ENCODE peak calls at places on chromosomes 2 and 18, in six cellular contexts. P is H1, L is HCT116, G is K562, J is SK-N-SH, K is HepG2. I is an unnamed sample.

GRCh38 chr2:43024515-43024962 is 201.9 kb downstream of the ZFP36L2 start:
- DNase-seq in P (peak), L (peak), G (peak), J (peak), K (no peak), I (peak)

GRCh38 chr18:75160315-75160714 is 48.6 kb downstream of the PTGR3 start:
- DNase-seq in P (no peak), L (no peak), G (no peak), J (no peak), K (no peak), I (no peak)

GRCh38 chr2:128365217-128365905 is 46.7 kb upstream of the HS6ST1 start:
- DNase-seq in P (no peak), L (no peak), G (no peak), J (no peak), K (no peak), I (no peak)

GRCh38 chr2:204234879-204235278 is 298.3 kb downstream of the ICOS start:
- DNase-seq in P (no peak), L (no peak), G (no peak), J (no peak), K (no peak), I (no peak)

GRCh38 chr2:175619591-175619990 is 382.5 kb downstream of the LNPK start:
- DNase-seq in P (no peak), L (no peak), G (no peak), J (no peak), K (peak), I (no peak)

GRCh38 chr2:191917967-191918651 is 71.2 kb upstream of the CAVIN2 start:
- DNase-seq in P (no peak), L (no peak), G (no peak), J (peak), K (no peak), I (no peak)

GRCh38 chr2:33363599-33364300 is 112.7 kb upstream of the RASGRP3 start:
- DNase-seq in P (no peak), L (no peak), G (no peak), J (no peak), K (no peak), I (no peak)

GRCh38 chr18:76980663-76981387 is 151.8 kb downstream of the MBP start:
- DNase-seq in P (peak), L (no peak), G (no peak), J (no peak), K (no peak), I (no peak)

GRCh38 chr2:6554403-6554802 is 311.3 kb downstream of the CMPK2 start:
- DNase-seq in P (no peak), L (no peak), G (no peak), J (no peak), K (no peak), I (no peak)

GRCh38 chr2:2805263-2805662 is 474.2 kb upstream of the MYT1L start:
- DNase-seq in P (no peak), L (no peak), G (no peak), J (no peak), K (no peak), I (no peak)

GRCh38 chr18:25896178-25896780 is 194.1 kb downstream of the SS18 start:
- DNase-seq in P (no peak), L (peak), G (peak), J (peak), K (peak), I (peak)

GRCh38 chr2:218065239-218066006 is 3.6 kb upstream of the RUFY4 start:
- DNase-seq in P (no peak), L (no peak), G (no peak), J (no peak), K (no peak), I (no peak)

GRCh38 chr18:80252136-80252535 is 4.8 kb upstream of the PARD6G start:
- DNase-seq in P (no peak), L (no peak), G (no peak), J (no peak), K (no peak), I (no peak)

GRCh38 chr2:219362524-219363164 is 25.1 kb downstream of the DNPEP start:
- DNase-seq in P (no peak), L (no peak), G (peak), J (no peak), K (no peak), I (no peak)

GRCh38 chr2:109128048-109128465 is 948 bp upstream of the SH3RF3 start:
- DNase-seq in P (peak), L (peak), G (peak), J (peak), K (peak), I (peak)

GRCh38 chr2:96530144-96530430 is 6.5 kb upstream of the ARID5A start:
- DNase-seq in P (no peak), L (no peak), G (no peak), J (no peak), K (no peak), I (no peak)

GRCh38 chr2:106193491-106193976 is 567 bp downstream of the UXS1 start:
- DNase-seq in P (peak), L (no peak), G (peak), J (peak), K (peak), I (no peak)

GRCh38 chr2:156338578-156338977 is 6.1 kb upstream of the NR4A2 start:
- DNase-seq in P (no peak), L (no peak), G (peak), J (no peak), K (no peak), I (no peak)

GRCh38 chr18:73766915-73767314 is 380.7 kb downstream of the FBXO15 start:
- DNase-seq in P (no peak), L (no peak), G (no peak), J (no peak), K (no peak), I (no peak)

GRCh38 chr18:62521082-62521481 is 1.7 kb upstream of the ZCCHC2 start:
- DNase-seq in P (no peak), L (no peak), G (no peak), J (no peak), K (no peak), I (no peak)
- TF ChIP-seq JUND in P (no peak), L (no peak), G (no peak), J (no peak), K (no peak), I (no peak)

DNA sequence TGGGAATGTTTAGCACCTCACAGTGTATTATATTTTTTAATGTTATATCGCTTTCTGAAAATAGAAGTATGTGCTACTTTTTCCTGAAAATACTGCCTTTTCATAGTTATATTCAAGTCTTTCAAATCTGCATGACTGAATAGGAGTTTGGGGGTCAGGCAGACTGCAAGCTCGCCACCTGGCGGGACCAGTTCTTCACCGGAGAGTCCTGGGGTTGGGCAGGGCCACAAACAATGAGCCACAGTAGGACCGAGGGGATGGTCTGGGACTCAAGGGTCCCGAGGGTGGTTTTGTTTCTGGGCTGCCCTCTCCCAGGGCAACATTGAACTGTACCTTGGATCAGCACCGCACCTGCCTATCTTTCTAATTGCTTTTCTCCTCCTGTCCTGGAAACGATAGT is 70.6 kb downstream of the VWA3B start:
- DNase-seq in P (peak), L (no peak), G (peak), J (no peak), K (no peak), I (no peak)
- TF ChIP-seq JUND in P (no peak), L (no peak), G (no peak), J (no peak), K (no peak), I (no peak)

DNA sequence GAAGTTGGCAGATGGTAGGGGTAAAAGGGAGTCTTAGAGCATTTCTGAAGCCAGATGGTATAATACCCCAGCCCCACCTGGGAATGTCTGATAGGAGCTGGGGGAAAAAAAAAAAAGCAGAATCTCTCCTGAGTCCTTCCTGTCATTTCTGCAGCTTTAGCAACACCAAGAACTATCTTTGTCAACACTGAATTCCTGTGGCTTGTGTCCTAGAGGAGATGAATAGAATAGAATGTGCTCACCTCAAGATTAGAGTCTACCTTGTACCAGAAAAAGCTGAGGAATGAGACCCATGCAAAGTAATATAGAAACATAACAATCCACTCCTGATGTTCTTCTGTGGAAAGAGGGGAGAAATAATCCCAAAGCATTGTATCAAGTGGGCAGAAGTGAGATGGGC is 102.0 kb downstream of the XRCC5 start:
- DNase-seq in P (no peak), L (no peak), G (no peak), J (no peak), K (no peak), I (no peak)
- TF ChIP-seq JUND in P (no peak), L (no peak), G (no peak), J (no peak), K (no peak), I (no peak)

DNA sequence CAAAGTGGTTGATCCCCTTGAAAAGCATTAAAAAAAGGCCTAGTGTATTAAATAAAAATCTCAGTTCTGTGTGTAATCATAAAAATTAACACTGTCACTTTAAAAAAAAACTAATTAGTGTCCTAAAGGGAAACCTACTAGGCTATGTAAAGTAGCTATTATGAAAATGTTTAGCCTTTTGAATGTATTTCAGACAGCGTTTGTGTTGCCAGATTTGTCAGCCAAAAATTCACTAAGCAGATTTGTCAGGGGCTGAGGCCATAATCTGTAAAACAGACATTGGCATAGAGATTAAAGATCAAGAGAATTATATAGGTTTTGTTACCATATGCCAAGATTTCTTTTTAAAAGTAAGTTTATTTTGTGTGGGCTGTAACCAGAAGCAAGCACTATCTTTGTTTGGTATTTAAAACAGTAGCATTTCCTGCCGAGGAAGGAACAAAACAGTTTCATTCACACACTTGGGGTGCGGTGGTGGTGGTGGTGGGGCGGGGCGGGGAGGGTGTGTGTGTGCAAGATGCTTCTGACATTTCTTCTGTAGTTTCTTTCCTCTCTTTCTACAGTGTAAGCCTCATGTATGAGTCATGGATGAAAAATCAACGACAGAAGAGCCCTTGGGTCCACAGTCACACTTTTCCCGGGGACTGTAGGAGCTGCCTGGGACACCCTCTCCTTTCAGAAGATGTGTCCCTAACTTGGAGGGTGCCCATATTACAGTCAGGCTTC is 328.5 kb upstream of the FANCL start:
- DNase-seq in P (no peak), L (no peak), G (no peak), J (no peak), K (no peak), I (no peak)
- TF ChIP-seq JUND in P (no peak), L (no peak), G (peak), J (no peak), K (no peak), I (no peak)

DNA sequence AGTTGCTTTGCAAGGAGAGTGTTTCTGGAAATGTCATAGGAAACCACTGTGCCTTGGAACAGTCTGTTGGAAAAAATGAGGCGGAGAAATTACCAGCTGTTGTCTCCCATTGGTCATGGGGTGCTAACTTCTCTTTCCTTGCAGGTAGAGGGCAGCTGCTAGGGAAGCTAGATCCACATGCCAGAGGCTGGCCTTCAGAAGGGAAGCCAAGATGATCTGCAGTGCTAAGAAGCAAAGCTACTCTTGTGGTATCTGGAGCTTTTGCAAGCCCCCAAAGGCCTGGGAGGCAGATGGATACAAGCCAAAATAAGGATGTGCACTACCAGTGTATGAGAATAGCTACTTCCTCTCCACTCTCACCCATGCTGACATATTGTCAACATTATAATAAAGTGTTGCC is 34.9 kb upstream of the LAMA1 start:
- DNase-seq in P (no peak), L (no peak), G (no peak), J (no peak), K (no peak), I (no peak)
- TF ChIP-seq JUND in P (no peak), L (no peak), G (no peak), J (no peak), K (no peak), I (no peak)

GRCh38 chr18:53941601-53942335 is 282.7 kb downstream of the MBD2 start:
- DNase-seq in P (no peak), L (no peak), G (no peak), J (no peak), K (no peak), I (peak)
- TF ChIP-seq JUND in P (no peak), L (no peak), G (no peak), J (no peak), K (no peak), I (no peak)

I was measured in T47D.